ENCODE peak calls at places on chromosomes 7 and 10, in six cellular contexts. O, Q, U, T, K and E are unnamed samples.

GRCh38 chr10:26729395-26729794 is 31.9 kb downstream of the PDSS1 start:
- DNase-seq in T (no peak), Q (no peak), U (no peak), O (no peak), K (no peak), E (no peak)

GRCh38 chr10:16995867-16996529 is 133.6 kb downstream of the CUBN start:
- DNase-seq in O (peak; percentile 37), Q (no peak), T (peak; percentile 68), K (no peak), U (no peak), E (no peak)

GRCh38 chr7:74299401-74299800 is 10.2 kb downstream of the CLIP2 start:
- DNase-seq in O (no peak), U (no peak), K (no peak), Q (no peak), T (no peak), E (no peak)

GRCh38 chr7:146683439-146683838 is 566.8 kb downstream of the CNTNAP2 start:
- DNase-seq in T (no peak), O (peak; percentile 57), U (no peak), K (no peak), Q (no peak), E (no peak)

GRCh38 chr10:27884185-27884630 is 114.7 kb downstream of the ODAD2 start:
- DNase-seq in U (no peak), O (no peak), T (no peak), K (no peak), Q (no peak), E (no peak)

GRCh38 chr10:61024801-61025201 is 80.8 kb upstream of the RHOBTB1 start:
- DNase-seq in K (peak; percentile 10), Q (no peak), U (no peak), T (peak; percentile 16), O (peak; percentile 33), E (no peak)

GRCh38 chr10:11180228-11180627 is 162.6 kb downstream of the CELF2 start:
- DNase-seq in K (no peak), O (no peak), T (no peak), U (no peak), Q (peak; percentile 35), E (no peak)

GRCh38 chr7:44051611-44052220 is 7.2 kb downstream of the DBNL start:
- DNase-seq in T (no peak), Q (no peak), O (no peak), K (no peak), U (no peak), E (no peak)

GRCh38 chr10:84177541-84178386 is 4.2 kb downstream of the GPR15LG start:
- DNase-seq in T (no peak), K (no peak), Q (no peak), O (no peak), U (no peak), E (no peak)

GRCh38 chr10:123560301-123561144 is 105.6 kb upstream of the GPR26 start:
- DNase-seq in K (no peak), U (no peak), O (no peak), Q (no peak), T (no peak), E (no peak)

GRCh38 chr10:49512121-49512809 is 26.7 kb downstream of the ERCC6 start:
- DNase-seq in K (no peak), U (peak; percentile 22), O (peak; percentile 54), Q (no peak), T (peak; percentile 43), E (peak; percentile 33)

GRCh38 chr7:101154693-101155102 is 422 bp downstream of the AP1S1 start:
- DNase-seq in Q (peak; percentile 54), O (no peak), T (no peak), K (no peak), U (no peak), E (no peak)

GRCh38 chr10:115998301-115998700 is 274.7 kb downstream of the GFRA1 start:
- DNase-seq in U (no peak), Q (no peak), K (no peak), T (no peak), O (no peak), E (no peak)

GRCh38 chr7:112346381-112347060 is 103.7 kb upstream of the IFRD1 start:
- DNase-seq in Q (no peak), O (no peak), T (no peak), K (no peak), U (no peak), E (no peak)

GRCh38 chr7:33554046-33554445 is 351.3 kb upstream of the BMPER start:
- DNase-seq in Q (no peak), O (no peak), T (no peak), U (no peak), K (no peak), E (no peak)

GRCh38 chr10:27911645-27912044 is 87.2 kb downstream of the ODAD2 start:
- DNase-seq in K (no peak), O (peak; percentile 64), U (no peak), Q (no peak), T (no peak), E (peak; percentile 81)

GRCh38 chr7:44072364-44073231 is 7.2 kb upstream of the PGAM2 start:
- DNase-seq in U (peak; percentile 81), T (peak; percentile 84), Q (peak; percentile 71), K (peak; percentile 87), O (peak; percentile 78), E (peak; percentile 93)

GRCh38 chr10:95290801-95291633 is at the start of gene PDLIM1:
- DNase-seq in O (peak; percentile 33), Q (peak; percentile 89), U (peak; percentile 22), K (peak; percentile 65), T (peak; percentile 45), E (peak; percentile 33)

GRCh38 chr10:8073696-8074416 is 19.4 kb downstream of the GATA3 start:
- DNase-seq in K (no peak), T (no peak), Q (no peak), O (no peak), U (no peak), E (no peak)

GRCh38 chr7:24388212-24388611 is 104.2 kb downstream of the NPY start:
- DNase-seq in O (no peak), U (no peak), K (no peak), Q (no peak), T (no peak), E (no peak)

GRCh38 chr7:25877802-25878789 is 273.9 kb upstream of the NFE2L3 start:
- DNase-seq in O (no peak), K (no peak), U (no peak), Q (no peak), T (no peak), E (no peak)

GRCh38 chr10:26799342-26799741 is 61.4 kb downstream of the ABI1 start:
- DNase-seq in U (no peak), Q (peak; percentile 38), K (no peak), O (no peak), T (no peak), E (no peak)

GRCh38 chr10:514137-514671 is 175.3 kb downstream of the DIP2C start:
- DNase-seq in Q (no peak), O (no peak), K (peak; percentile 3), U (no peak), T (no peak), E (peak; percentile 18)

GRCh38 chr10:114703377-114704125 is 45.5 kb upstream of the ABLIM1 start:
- DNase-seq in T (peak; percentile 43), Q (no peak), O (peak; percentile 32), U (peak; percentile 23), K (no peak), E (peak; percentile 75)

GRCh38 chr7:26620352-26620751 is 244.0 kb downstream of the SKAP2 start:
- DNase-seq in U (no peak), Q (no peak), T (no peak), O (no peak), K (no peak), E (peak; percentile 36)

GRCh38 chr7:105006367-105007139 is 7.5 kb upstream of the KMT2E start:
- DNase-seq in T (no peak), K (no peak), U (no peak), Q (peak; percentile 67), O (no peak), E (no peak)
- H3K27ac ChIP-seq in T (no peak overlapping the region), K (no peak overlapping the region), U (no peak overlapping the region), Q (peak overlapping the region; percentile 100), O (peak overlapping the region; percentile 9), E (no peak overlapping the region)

DNA sequence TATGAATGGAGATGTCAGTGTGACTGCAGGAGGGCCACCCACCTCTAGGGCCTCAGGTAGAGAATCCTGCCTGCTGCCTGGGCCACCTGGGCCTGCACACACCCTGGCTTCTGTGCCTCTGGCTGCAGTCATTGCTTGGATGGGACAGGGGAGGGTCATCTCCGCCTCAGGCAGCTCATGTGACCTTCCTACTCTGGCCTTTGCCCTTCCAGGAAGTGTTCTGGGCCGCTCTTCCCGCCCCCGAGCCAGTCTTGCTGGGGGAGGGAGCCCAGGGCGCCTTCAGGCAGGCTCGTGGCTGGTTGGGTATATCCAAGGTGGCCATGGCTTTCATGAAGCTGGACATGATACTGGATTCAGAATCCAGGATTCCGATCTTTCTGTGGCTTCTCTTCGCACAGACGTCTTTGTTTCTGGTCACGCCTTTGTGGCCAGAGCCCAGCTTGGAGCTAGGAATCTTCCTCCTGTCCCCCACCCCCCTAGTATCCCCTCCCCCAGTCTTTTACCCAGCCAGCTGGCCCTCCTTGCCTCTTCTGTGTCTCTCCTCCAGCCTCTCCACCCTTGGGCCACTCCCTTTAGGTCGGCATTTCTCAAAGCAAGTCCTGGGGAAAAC is 119.5 kb downstream of the ZMIZ1 start:
- DNase-seq in K (no peak), U (peak; percentile 45), T (no peak), O (no peak), Q (peak; percentile 41), E (no peak)
- H3K27ac ChIP-seq in K (peak overlapping the region; percentile 65), U (peak overlapping the region; percentile 53), T (no peak overlapping the region), O (no peak overlapping the region), Q (peak overlapping the region; percentile 8), E (no peak overlapping the region)

DNA sequence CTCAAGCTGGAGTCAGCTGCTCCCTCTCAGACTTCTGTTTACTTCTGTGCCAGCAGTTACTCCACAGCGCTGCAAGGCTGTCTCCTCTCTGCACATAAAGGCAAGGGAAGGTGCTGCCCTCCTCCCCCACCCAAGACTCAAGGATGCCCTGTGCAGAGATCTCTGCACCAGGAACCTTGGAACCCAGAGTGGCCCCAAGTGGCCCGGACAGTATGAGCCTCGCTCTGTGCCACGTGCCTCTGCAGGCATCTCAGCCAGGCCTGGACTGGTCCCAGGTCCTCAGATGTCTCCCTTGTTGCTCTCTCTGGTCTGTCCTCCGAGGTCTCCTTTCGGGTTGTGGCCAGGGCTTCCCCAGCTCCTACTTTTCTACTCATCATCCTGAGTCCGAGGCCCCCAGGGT is 230.4 kb upstream of the PRSS58 start:
- DNase-seq in U (peak; percentile 48), Q (no peak), T (no peak), K (no peak), O (no peak), E (no peak)
- H3K27ac ChIP-seq in U (no peak overlapping the region), Q (no peak overlapping the region), T (no peak overlapping the region), K (no peak overlapping the region), O (no peak overlapping the region), E (no peak overlapping the region)

DNA sequence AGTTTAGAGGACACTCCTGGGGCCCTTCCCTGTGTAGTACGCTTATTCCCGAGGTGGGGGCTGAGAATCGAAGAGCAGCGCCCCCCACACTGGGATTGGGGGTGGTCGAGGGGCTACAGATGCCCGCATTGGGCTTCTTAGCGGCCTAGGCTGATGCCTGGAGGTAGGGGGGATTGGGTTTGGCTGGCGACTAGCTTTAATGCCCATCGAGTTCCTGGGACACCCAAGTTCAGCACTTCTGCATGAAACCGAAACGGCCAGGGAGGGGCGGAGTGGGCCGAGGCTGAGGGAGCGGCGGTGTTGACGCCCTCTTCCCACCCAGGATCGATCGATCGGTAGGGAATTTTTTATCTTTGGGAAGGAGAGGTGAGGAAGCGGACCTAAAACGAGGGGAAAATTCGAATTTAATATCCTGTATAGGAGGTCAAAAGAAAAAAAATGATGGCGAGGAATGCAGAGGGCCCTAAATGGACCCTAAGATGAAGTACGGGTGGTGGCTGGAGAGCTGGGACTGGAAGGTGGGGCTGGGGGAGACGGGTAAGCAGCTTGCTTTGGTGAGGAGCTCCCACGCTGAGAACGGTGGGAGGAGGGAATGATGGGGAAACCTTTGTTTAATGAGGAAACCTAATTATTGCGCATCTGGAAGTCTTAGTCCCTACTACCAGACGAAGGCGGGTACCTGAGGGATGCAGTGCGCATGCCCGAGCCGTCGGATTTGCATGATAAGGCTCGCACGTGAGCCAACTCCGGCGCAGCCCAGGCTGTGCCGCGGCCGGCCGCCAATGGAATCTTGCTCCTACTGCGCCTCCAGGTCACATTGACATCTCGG is 12.5 kb upstream of the DLX6 start:
- DNase-seq in U (peak; percentile 64), O (no peak), K (no peak), T (no peak), Q (no peak), E (no peak)
- H3K27ac ChIP-seq in U (no peak overlapping the region), O (no peak overlapping the region), K (no peak overlapping the region), T (no peak overlapping the region), Q (no peak overlapping the region), E (no peak overlapping the region)